ENCODE peak calls at places on chromosomes 2 and 18, in four cellular contexts. One of them, this sample, is unnamed.

GRCh38 chr2:222693837-222694236 is 22.4 kb downstream of the MOGAT1 start:
- DNase-seq in K562: no peak
- DNase-seq in GM12878: no peak
- DNase-seq in HepG2: peak
- DNase-seq in this sample: peak

GRCh38 chr2:1856922-1857321 is 112.6 kb upstream of the PXDN start:
- DNase-seq in K562: peak
- DNase-seq in GM12878: no peak
- DNase-seq in HepG2: no peak
- DNase-seq in this sample: no peak

GRCh38 chr18:50422286-50422898 is 47.5 kb downstream of the SKA1 start:
- DNase-seq in K562: no peak
- DNase-seq in GM12878: no peak
- DNase-seq in HepG2: no peak
- DNase-seq in this sample: no peak

GRCh38 chr2:143934913-143935310 is 585.0 kb downstream of the ZEB2 start:
- DNase-seq in K562: no peak
- DNase-seq in GM12878: no peak
- DNase-seq in HepG2: no peak
- DNase-seq in this sample: no peak

GRCh38 chr18:50559750-50560680 is at the start of gene MAPK4:
- DNase-seq in K562: peak
- DNase-seq in GM12878: no peak
- DNase-seq in HepG2: no peak
- DNase-seq in this sample: peak

GRCh38 chr2:241636983-241637232 is at the start of gene THAP4:
- DNase-seq in K562: peak
- DNase-seq in GM12878: no peak
- DNase-seq in HepG2: no peak
- DNase-seq in this sample: peak

GRCh38 chr2:989766-990467 is 39.3 kb downstream of the SNTG2 start:
- DNase-seq in K562: no peak
- DNase-seq in GM12878: no peak
- DNase-seq in HepG2: no peak
- DNase-seq in this sample: no peak

GRCh38 chr18:3806656-3807055 is 356.7 kb downstream of the TGIF1 start:
- DNase-seq in K562: no peak
- DNase-seq in GM12878: no peak
- DNase-seq in HepG2: no peak
- DNase-seq in this sample: no peak

GRCh38 chr18:48319796-48320638 is 89.2 kb downstream of the ZBTB7C start:
- DNase-seq in K562: no peak
- DNase-seq in GM12878: no peak
- DNase-seq in HepG2: no peak
- DNase-seq in this sample: no peak

GRCh38 chr2:218278531-218279360 is 8.4 kb downstream of the PNKD start:
- DNase-seq in K562: no peak
- DNase-seq in GM12878: no peak
- DNase-seq in HepG2: no peak
- DNase-seq in this sample: no peak

GRCh38 chr2:124091721-124092120 is 66.6 kb downstream of the CNTNAP5 start:
- DNase-seq in K562: no peak
- DNase-seq in GM12878: no peak
- DNase-seq in HepG2: no peak
- DNase-seq in this sample: no peak

GRCh38 chr2:148812306-148812705 is 62.7 kb upstream of the KIF5C start:
- DNase-seq in K562: no peak
- DNase-seq in GM12878: no peak
- DNase-seq in HepG2: no peak
- DNase-seq in this sample: no peak

GRCh38 chr2:240704651-240705050 is 13.0 kb downstream of the AQP12A start:
- DNase-seq in K562: no peak
- DNase-seq in GM12878: no peak
- DNase-seq in HepG2: no peak
- DNase-seq in this sample: no peak

GRCh38 chr2:149715005-149715592 is 127.5 kb upstream of the MMADHC start:
- DNase-seq in K562: no peak
- DNase-seq in GM12878: no peak
- DNase-seq in HepG2: peak
- DNase-seq in this sample: peak

GRCh38 chr18:24544141-24544498 is 83.7 kb downstream of the HRH4 start:
- DNase-seq in K562: peak
- DNase-seq in GM12878: no peak
- DNase-seq in HepG2: peak
- DNase-seq in this sample: peak

GRCh38 chr2:199100326-199101110 is 357.2 kb downstream of the SATB2 start:
- DNase-seq in K562: no peak
- DNase-seq in GM12878: no peak
- DNase-seq in HepG2: no peak
- DNase-seq in this sample: no peak

GRCh38 chr2:441258-442023 is 153.6 kb upstream of the ALKAL2 start:
- DNase-seq in K562: no peak
- DNase-seq in GM12878: no peak
- DNase-seq in HepG2: no peak
- DNase-seq in this sample: no peak

GRCh38 chr18:13267517-13267916 is 49.0 kb downstream of the LDLRAD4 start:
- DNase-seq in K562: no peak
- DNase-seq in GM12878: no peak
- DNase-seq in HepG2: no peak
- DNase-seq in this sample: no peak

GRCh38 chr2:313991-314390 is 26.1 kb upstream of the ALKAL2 start:
- DNase-seq in K562: no peak
- DNase-seq in GM12878: no peak
- DNase-seq in HepG2: no peak
- DNase-seq in this sample: no peak

GRCh38 chr18:3217930-3218647 is 1.7 kb downstream of the MYOM1 start:
- DNase-seq in K562: peak
- DNase-seq in GM12878: no peak
- DNase-seq in HepG2: peak
- DNase-seq in this sample: no peak

GRCh38 chr18:41036346-41036745 is 918.7 kb upstream of the PIK3C3 start:
- DNase-seq in K562: no peak
- DNase-seq in GM12878: no peak
- DNase-seq in HepG2: no peak
- DNase-seq in this sample: no peak

GRCh38 chr2:66667288-66667780 is 232.4 kb downstream of the MEIS1 start:
- DNase-seq in K562: no peak
- DNase-seq in GM12878: no peak
- DNase-seq in HepG2: no peak
- DNase-seq in this sample: no peak

GRCh38 chr2:176514276-176514675 is 245.0 kb downstream of the MTX2 start:
- DNase-seq in K562: no peak
- DNase-seq in GM12878: no peak
- DNase-seq in HepG2: no peak
- DNase-seq in this sample: no peak

GRCh38 chr18:46677609-46678470 is 20.8 kb upstream of the LOXHD1 start:
- DNase-seq in K562: no peak
- DNase-seq in GM12878: no peak
- DNase-seq in HepG2: no peak
- DNase-seq in this sample: no peak

GRCh38 chr2:108870069-108870644 is 83.6 kb downstream of the CCDC138 start:
- DNase-seq in K562: no peak
- DNase-seq in GM12878: no peak
- DNase-seq in HepG2: no peak
- DNase-seq in this sample: no peak

GRCh38 chr2:42938671-42939370 is 146.4 kb upstream of the HAAO start:
- DNase-seq in K562: no peak
- DNase-seq in GM12878: no peak
- DNase-seq in HepG2: no peak
- DNase-seq in this sample: no peak

GRCh38 chr2:27263287-27264252 is 723 bp upstream of the SLC30A3 start:
- DNase-seq in K562: no peak
- DNase-seq in GM12878: no peak
- DNase-seq in HepG2: no peak
- DNase-seq in this sample: no peak

GRCh38 chr2:23503682-23504081 is 118.7 kb downstream of the KLHL29 start:
- DNase-seq in K562: no peak
- DNase-seq in GM12878: no peak
- DNase-seq in HepG2: no peak
- DNase-seq in this sample: no peak

GRCh38 chr2:152466925-152467676 is 132.1 kb downstream of the FMNL2 start:
- DNase-seq in K562: no peak
- DNase-seq in GM12878: peak
- DNase-seq in HepG2: no peak
- DNase-seq in this sample: no peak

GRCh38 chr2:237141556-237141955 is 55.9 kb downstream of the COPS8 start:
- DNase-seq in K562: no peak
- DNase-seq in GM12878: no peak
- DNase-seq in HepG2: no peak
- DNase-seq in this sample: no peak

GRCh38 chr2:225400546-225400945 is 1.0 kb downstream of the NYAP2 start:
- DNase-seq in K562: no peak
- DNase-seq in GM12878: no peak
- DNase-seq in HepG2: no peak
- DNase-seq in this sample: no peak
- TF ChIP-seq BHLHE40 in K562: no peak
- TF ChIP-seq BHLHE40 in GM12878: no peak
- TF ChIP-seq BHLHE40 in HepG2: no peak
- TF ChIP-seq BHLHE40 in this sample: no peak

GRCh38 chr18:564708-565561 is 15.2 kb upstream of the CETN1 start:
- DNase-seq in K562: no peak
- DNase-seq in GM12878: no peak
- DNase-seq in HepG2: no peak
- DNase-seq in this sample: no peak
- TF ChIP-seq SP1 in K562: no peak
- TF ChIP-seq SP1 in GM12878: no peak
- TF ChIP-seq SP1 in HepG2: no peak
- TF ChIP-seq SP1 in this sample: no peak

DNA sequence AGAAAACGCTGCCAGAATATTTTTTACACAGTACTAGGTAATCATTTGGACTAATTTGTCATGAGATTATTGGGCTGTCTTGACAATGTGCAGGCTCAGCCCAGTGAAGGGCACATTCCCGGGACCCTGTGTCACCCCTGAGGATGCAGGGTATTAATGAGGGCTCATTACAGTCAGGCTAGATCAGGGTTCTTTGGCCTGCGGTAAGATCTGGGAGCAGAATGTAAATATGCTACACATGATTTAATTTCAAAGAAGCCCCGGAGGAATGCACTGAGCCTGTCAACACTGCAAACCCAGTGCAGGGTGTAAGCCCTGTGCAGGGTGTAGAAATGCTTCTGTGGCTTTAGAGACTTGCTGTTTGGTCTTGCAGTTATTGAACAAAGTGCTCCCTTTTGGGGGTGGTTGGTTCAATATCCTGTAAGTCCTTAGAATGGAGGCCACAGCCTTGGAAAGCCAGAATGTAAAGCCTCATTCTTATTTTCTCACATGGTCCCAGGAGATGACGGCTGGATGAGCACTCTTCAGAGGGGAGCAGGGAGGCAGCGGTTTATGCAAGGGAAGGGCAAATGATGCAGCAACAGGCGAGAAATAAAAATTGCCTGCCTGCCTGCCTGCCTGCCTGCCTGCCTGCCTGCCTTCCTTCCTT is 148.6 kb downstream of the VAPA start:
- DNase-seq in K562: no peak
- DNase-seq in GM12878: no peak
- DNase-seq in HepG2: no peak
- DNase-seq in this sample: no peak
- TF ChIP-seq BHLHE40 in K562: no peak
- TF ChIP-seq BHLHE40 in GM12878: no peak
- TF ChIP-seq BHLHE40 in HepG2: no peak
- TF ChIP-seq BHLHE40 in this sample: no peak

GRCh38 chr2:193627918-193628254 is 1433.2 kb upstream of the TMEFF2 start:
- DNase-seq in K562: no peak
- DNase-seq in GM12878: no peak
- DNase-seq in HepG2: no peak
- DNase-seq in this sample: no peak

GRCh38 chr2:193627187-193627917 is 1432.6 kb upstream of the TMEFF2 start:
- DNase-seq in K562: no peak
- DNase-seq in GM12878: no peak
- DNase-seq in HepG2: no peak
- DNase-seq in this sample: no peak
- TF ChIP-seq SP1 in K562: no peak
- TF ChIP-seq SP1 in GM12878: no peak
- TF ChIP-seq SP1 in HepG2: no peak
- TF ChIP-seq SP1 in this sample: no peak

This sample was measured in HEK293T.